ENCODE peak calls at places on chromosomes 1 and 21, in five cellular contexts. V is OCI-M1; R is activated T-helper 1 cell treated with anti-CD3 and anti-CD28 coated beads, Interleukin-2, amount 50 U/mL, for 16 hours; I is posterior vena cava; W is PC-9. P is an unnamed sample.

GRCh38 chr1:39105061-39105840 is 79.1 kb downstream of the NDUFS5 start:
- DNase-seq in V (no peak), R (peak; percentile 21), I (peak; percentile 92), W (peak; percentile 81), P (peak; percentile 90)

GRCh38 chr1:222521299-222522104 is 26.4 kb downstream of the HHIPL2 start:
- DNase-seq in V (no peak), R (no peak), I (no peak), W (peak; percentile 68), P (no peak)

GRCh38 chr1:222266223-222267215 is 281.4 kb downstream of the HHIPL2 start:
- DNase-seq in V (peak; percentile 49), R (no peak), I (no peak), W (peak; percentile 31), P (no peak)

GRCh38 chr1:80064524-80064923 is 1058.0 kb upstream of the ADGRL4 start:
- DNase-seq in V (no peak), R (no peak), I (no peak), W (no peak), P (no peak)

GRCh38 chr1:86848654-86849053 is 65.3 kb downstream of the SELENOF start:
- DNase-seq in V (no peak), R (no peak), I (no peak), W (no peak), P (no peak)

GRCh38 chr21:44024895-44025353 is 12.8 kb downstream of the TRAPPC10 start:
- DNase-seq in V (peak; percentile 82), R (no peak), I (peak; percentile 94), W (no peak), P (peak; percentile 85)

GRCh38 chr1:220370041-220370700 is 97.9 kb upstream of the RAB3GAP2 start:
- DNase-seq in V (no peak), R (no peak), I (no peak), W (peak; percentile 77), P (no peak)

GRCh38 chr1:86750076-86750475 is 45.7 kb downstream of the SH3GLB1 start:
- DNase-seq in V (no peak), R (no peak), I (no peak), W (no peak), P (no peak)

GRCh38 chr21:16071082-16071481 is 341.3 kb downstream of the USP25 start:
- DNase-seq in V (no peak), R (no peak), I (peak; percentile 75), W (no peak), P (peak; percentile 63)

GRCh38 chr1:68317543-68317942 is 85.2 kb upstream of the WLS start:
- DNase-seq in V (no peak), R (no peak), I (no peak), W (no peak), P (no peak)

GRCh38 chr1:227558807-227559186 is 4.6 kb upstream of the ZNF678 start:
- DNase-seq in V (no peak), R (no peak), I (no peak), W (no peak), P (no peak)

GRCh38 chr1:154753426-154753825 is 116.7 kb downstream of the KCNN3 start:
- DNase-seq in V (no peak), R (no peak), I (peak; percentile 40), W (no peak), P (peak; percentile 52)

GRCh38 chr1:79811173-79811572 is 804.6 kb upstream of the ADGRL4 start:
- DNase-seq in V (no peak), R (no peak), I (no peak), W (no peak), P (no peak)

GRCh38 chr1:181784039-181784683 is 277.4 kb downstream of the ZNF648 start:
- DNase-seq in V (peak; percentile 24), R (no peak), I (no peak), W (no peak), P (no peak)

P was measured in sigmoid colon.